ENCODE peak calls at places on chromosomes 2 and 18, in four cellular contexts. M, R, A and W are unnamed samples. For H3K27me3, the result is how much of the 10 kb centered on the place peaks cover.

GRCh38 chr2:48448274-48449061 is 81.5 kb upstream of the STON1 start:
- DNase-seq in R (peak), A (no peak), M (no peak), W (no peak)

GRCh38 chr2:98881153-98881650 is 54.8 kb downstream of the CRACDL start:
- DNase-seq in R (no peak), M (no peak), A (no peak), W (no peak)

GRCh38 chr2:180644709-180645108 is 335.7 kb upstream of the UBE2E3 start:
- DNase-seq in M (no peak), A (no peak), R (no peak), W (no peak)

GRCh38 chr2:219402665-219403515 is 15.2 kb upstream of the DNPEP start:
- DNase-seq in M (no peak), A (peak), R (peak), W (peak)

GRCh38 chr2:184455616-184456015 is 142.7 kb upstream of the ZNF804A start:
- DNase-seq in M (no peak), A (no peak), R (no peak), W (no peak)

GRCh38 chr18:63763831-63764600 is 11.2 kb upstream of the SERPINB7 start:
- DNase-seq in R (no peak), A (no peak), M (no peak), W (no peak)

GRCh38 chr18:74242451-74243096 is 49.2 kb downstream of the CYB5A start:
- DNase-seq in R (no peak), M (no peak), A (no peak), W (no peak)

GRCh38 chr2:137969418-137969765 is 5.1 kb downstream of the HNMT start:
- DNase-seq in A (peak), M (no peak), R (peak), W (no peak)

GRCh38 chr2:187502467-187502866 is 51.8 kb downstream of the TFPI start:
- DNase-seq in R (no peak), M (no peak), A (no peak), W (no peak)

GRCh38 chr2:223114917-223115316 is 62.9 kb downstream of the KCNE4 start:
- DNase-seq in M (no peak), A (no peak), R (no peak), W (no peak)

GRCh38 chr18:29457316-29457715 is 1280.4 kb upstream of the CDH2 start:
- DNase-seq in R (no peak), M (no peak), A (no peak), W (no peak)

GRCh38 chr18:6961331-6961730 is 156.3 kb downstream of the LAMA1 start:
- DNase-seq in A (no peak), R (no peak), M (no peak), W (no peak)

GRCh38 chr18:52617931-52618330 is 277.9 kb downstream of the DCC start:
- DNase-seq in R (no peak), A (no peak), M (no peak), W (no peak)

GRCh38 chr2:55099878-55100820 is 49.9 kb upstream of the RTN4 start:
- DNase-seq in A (no peak), M (no peak), R (no peak), W (no peak)

GRCh38 chr2:84940836-84941412 is 30.0 kb upstream of the KCMF1 start:
- DNase-seq in M (no peak), A (no peak), R (no peak), W (no peak)

GRCh38 chr2:201357216-201357615 is at the start of gene FLACC1:
- DNase-seq in A (peak), R (no peak), M (no peak), W (no peak)

GRCh38 chr2:71934595-71935263 is 212.9 kb downstream of the CYP26B1 start:
- DNase-seq in M (peak), R (peak), A (peak), W (no peak)

GRCh38 chr2:219289537-219290361 is 10.6 kb downstream of the DNAJB2 start:
- DNase-seq in R (no peak), A (peak), M (peak), W (peak)

GRCh38 chr2:86174445-86174844 is 20.8 kb downstream of the IMMT start:
- DNase-seq in A (no peak), R (no peak), M (no peak), W (no peak)

GRCh38 chr2:86172610-86173009 is 22.7 kb downstream of the IMMT start:
- DNase-seq in R (no peak), M (no peak), A (no peak), W (no peak)

GRCh38 chr2:86175866-86176265 is 19.4 kb downstream of the IMMT start:
- DNase-seq in M (no peak), A (no peak), R (no peak), W (no peak)

GRCh38 chr2:86176583-86176982 is 18.7 kb downstream of the IMMT start:
- DNase-seq in A (no peak), M (no peak), R (no peak), W (no peak)
- H3K27ac ChIP-seq in A (no peak), M (peak), R (no peak), W (no peak)

GRCh38 chr2:133303150-133303549 is 265.1 kb downstream of the NCKAP5 start:
- DNase-seq in R (no peak), A (no peak), M (no peak), W (no peak)

DNA sequence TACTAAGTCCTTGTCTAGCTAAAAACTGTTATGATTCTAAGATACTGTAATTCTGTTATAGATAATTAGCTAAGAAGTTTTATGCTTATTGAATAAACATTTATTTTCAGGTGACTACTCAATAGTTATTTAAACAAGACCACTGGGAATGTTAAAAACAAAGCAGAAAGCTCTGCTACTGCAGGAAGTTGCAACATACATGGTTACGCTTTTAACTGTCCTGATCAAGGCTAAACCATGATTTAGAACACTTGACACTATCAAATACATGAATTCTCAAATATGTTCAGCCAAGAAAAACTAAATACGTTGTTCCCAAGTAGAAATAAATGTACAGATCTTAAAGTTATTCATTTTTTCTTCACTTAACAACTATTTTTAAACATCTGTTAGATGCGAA is 263.9 kb downstream of the NCKAP5 start:
- DNase-seq in M (no peak), R (no peak), A (no peak), W (no peak)
- TF ChIP-seq CTCF in M (no peak), R (no peak), A (no peak), W (no peak)

DNA sequence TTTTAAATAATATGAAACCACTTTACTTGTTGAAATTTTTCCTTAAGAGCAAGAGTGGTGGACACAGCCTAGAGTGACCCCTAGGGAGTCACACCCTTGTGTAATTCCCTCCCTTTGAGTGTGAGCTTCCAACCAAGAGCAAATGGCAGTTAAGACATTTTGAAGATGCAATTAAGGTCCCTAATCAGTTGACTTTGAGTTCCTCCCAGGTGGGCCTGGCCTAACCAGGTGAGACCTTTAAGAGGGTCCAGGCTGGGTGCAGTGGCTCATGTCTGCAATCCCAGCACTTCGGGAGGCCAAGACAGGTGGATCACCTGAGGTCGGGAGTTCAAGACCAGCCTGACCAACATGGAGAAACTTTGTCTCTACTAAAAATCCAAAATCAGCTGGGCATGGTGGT is 143.5 kb upstream of the PID1 start:
- DNase-seq in M (no peak), A (no peak), R (no peak), W (no peak)
- H3K27me3 ChIP-seq in M (under half), A (under half), R (under half), W (under half)

GRCh38 chr2:161384864-161385263 is 31.2 kb upstream of the TBR1 start:
- DNase-seq in M (no peak), R (no peak), A (no peak), W (no peak)
- H3K27ac ChIP-seq in M (no peak), R (no peak), A (no peak), W (no peak)

DNA sequence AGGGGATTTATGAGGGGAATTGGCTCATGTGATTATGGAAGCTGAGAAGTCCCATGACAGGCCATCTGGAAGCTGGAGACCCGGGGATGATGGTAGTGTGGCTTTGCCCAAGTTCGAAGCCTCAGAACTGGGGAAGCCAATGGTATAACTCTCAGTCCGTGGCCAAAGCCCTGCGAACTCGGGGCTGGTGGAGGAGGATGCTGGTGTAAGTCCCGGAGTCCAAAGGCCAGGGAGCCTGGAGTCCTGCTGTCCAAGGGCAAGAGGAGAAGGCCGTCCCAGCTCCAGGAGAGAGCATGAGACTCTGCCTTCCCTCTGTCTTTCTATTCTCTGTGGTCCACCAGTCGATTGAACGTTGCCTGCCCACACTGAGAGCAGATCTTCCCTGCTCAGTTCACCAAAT is 43.2 kb upstream of the CABLES1 start:
- DNase-seq in A (no peak), M (no peak), R (no peak), W (no peak)
- TF ChIP-seq CTCF in A (no peak), M (no peak), R (no peak), W (no peak)